ENCODE peak calls at places on chromosomes 4 and X, in eight cellular contexts. Z is brain microvascular endothelial cell, W is Peyer's patch, P is fibroblast of mammary gland, V is neural progenitor cell, B is hepatocyte, X is left ventricle myocardium inferior, M is Panc1. H is an unnamed sample.

GRCh38 chr4:92304073-92304472 is 307 bp downstream of the GRID2 start:
- DNase-seq in Z (no peak), W (no peak), P (no peak), V (peak), B (no peak), X (no peak), M (no peak), H (no peak)

GRCh38 chr4:41657561-41657960 is 91.0 kb downstream of the PHOX2B start:
- DNase-seq in Z (no peak), W (no peak), P (no peak), V (no peak), B (no peak), X (no peak), M (no peak), H (no peak)

GRCh38 chr4:158949094-158949493 is 153.8 kb upstream of the RAPGEF2 start:
- DNase-seq in Z (no peak), W (no peak), P (peak), V (no peak), B (no peak), X (no peak), M (peak), H (peak)

GRCh38 chrX:46791927-46792825 is 33.3 kb upstream of the SLC9A7 start:
- DNase-seq in Z (peak), W (peak), P (peak), V (peak), B (peak), X (no peak), M (peak), H (peak)

GRCh38 chrX:123425904-123426303 is 241.8 kb downstream of the GRIA3 start:
- DNase-seq in Z (no peak), W (no peak), P (peak), V (no peak), B (no peak), X (no peak), M (no peak), H (peak)

GRCh38 chrX:13220916-13221315 is 98.9 kb downstream of the ATXN3L start:
- DNase-seq in Z (peak), W (no peak), P (peak), V (no peak), B (peak), X (no peak), M (no peak), H (peak)

GRCh38 chr4:183996868-183997267 is 91.8 kb downstream of the STOX2 start:
- DNase-seq in Z (peak), W (no peak), P (peak), V (no peak), B (no peak), X (no peak), M (no peak), H (no peak)

GRCh38 chrX:112043997-112044396 is 38.6 kb downstream of the TRPC5 start:
- DNase-seq in Z (no peak), W (no peak), P (peak), V (peak), B (peak), X (no peak), M (peak), H (no peak)

GRCh38 chr4:1773754-1774153 is 19.3 kb upstream of the FGFR3 start:
- DNase-seq in Z (no peak), W (no peak), P (no peak), V (no peak), B (no peak), X (no peak), M (no peak), H (no peak)

GRCh38 chrX:118240359-118240758 is 105.5 kb upstream of the WDR44 start:
- DNase-seq in Z (no peak), W (no peak), P (peak), V (no peak), B (no peak), X (peak), M (no peak), H (no peak)

GRCh38 chr4:155899891-155900290 is 3.6 kb upstream of the TDO2 start:
- DNase-seq in Z (no peak), W (no peak), P (no peak), V (no peak), B (no peak), X (no peak), M (no peak), H (no peak)

GRCh38 chr4:171813195-171813955 is at the start of gene GALNTL6:
- DNase-seq in Z (no peak), W (no peak), P (no peak), V (peak), B (peak), X (no peak), M (no peak), H (peak)

GRCh38 chr4:73070072-73070385 is 513 bp upstream of the COX18 start:
- DNase-seq in Z (no peak), W (no peak), P (no peak), V (no peak), B (no peak), X (no peak), M (no peak), H (no peak)

GRCh38 chrX:148265829-148266228 is 234.6 kb upstream of the AFF2 start:
- DNase-seq in Z (no peak), W (no peak), P (no peak), V (no peak), B (no peak), X (no peak), M (no peak), H (no peak)

GRCh38 chr4:40515398-40516293 is 114.0 kb downstream of the RBM47 start:
- DNase-seq in Z (no peak), W (peak), P (peak), V (peak), B (peak), X (no peak), M (no peak), H (no peak)

GRCh38 chr4:117637347-117637746 is 396.9 kb upstream of the NDST3 start:
- DNase-seq in Z (no peak), W (no peak), P (no peak), V (no peak), B (no peak), X (no peak), M (no peak), H (no peak)

GRCh38 chr4:71188197-71188625 is 150.6 kb upstream of the SLC4A4 start:
- DNase-seq in Z (no peak), W (no peak), P (no peak), V (peak), B (no peak), X (no peak), M (no peak), H (peak)

GRCh38 chr4:76311896-76312331 is 5.4 kb downstream of the STBD1 start:
- DNase-seq in Z (no peak), W (no peak), P (no peak), V (no peak), B (peak), X (no peak), M (no peak), H (no peak)

GRCh38 chrX:22486326-22486725 is 213.6 kb downstream of the CBLL2 start:
- DNase-seq in Z (no peak), W (no peak), P (no peak), V (no peak), B (no peak), X (no peak), M (no peak), H (no peak)

GRCh38 chr4:89111833-89112563 is 665 bp downstream of the TIGD2 start:
- DNase-seq in Z (peak), W (no peak), P (peak), V (peak), B (peak), X (no peak), M (no peak), H (peak)

GRCh38 chr4:121998024-121998423 is 46.2 kb upstream of the TRPC3 start:
- DNase-seq in Z (no peak), W (no peak), P (no peak), V (peak), B (no peak), X (no peak), M (no peak), H (no peak)
- TF ChIP-seq CTCF in Z (peak), W (no peak), P (peak), V (peak), B (no peak), X (peak), M (no peak), H (no peak)

GRCh38 chrX:133928365-133928764 is 57.0 kb downstream of the GPC3 start:
- DNase-seq in Z (no peak), W (no peak), P (no peak), V (no peak), B (no peak), X (no peak), M (no peak), H (no peak)
- H3K4me3 ChIP-seq in Z (no peak), W (no peak), P (no peak), V (no peak), B (no peak), X (no peak), M (no peak), H (no peak)

GRCh38 chrX:15465347-15465746 is 27.8 kb downstream of the PIR start:
- DNase-seq in Z (no peak), W (no peak), P (peak), V (no peak), B (no peak), X (no peak), M (no peak), H (no peak)

GRCh38 chrX:15468036-15468435 is 25.1 kb downstream of the PIR start:
- DNase-seq in Z (peak), W (no peak), P (peak), V (peak), B (peak), X (no peak), M (no peak), H (peak)

GRCh38 chrX:15464704-15465103 is 28.4 kb downstream of the PIR start:
- DNase-seq in Z (no peak), W (no peak), P (peak), V (no peak), B (no peak), X (no peak), M (no peak), H (no peak)

GRCh38 chrX:15469613-15470012 is 23.5 kb downstream of the PIR start:
- DNase-seq in Z (no peak), W (no peak), P (no peak), V (no peak), B (no peak), X (no peak), M (no peak), H (no peak)

DNA sequence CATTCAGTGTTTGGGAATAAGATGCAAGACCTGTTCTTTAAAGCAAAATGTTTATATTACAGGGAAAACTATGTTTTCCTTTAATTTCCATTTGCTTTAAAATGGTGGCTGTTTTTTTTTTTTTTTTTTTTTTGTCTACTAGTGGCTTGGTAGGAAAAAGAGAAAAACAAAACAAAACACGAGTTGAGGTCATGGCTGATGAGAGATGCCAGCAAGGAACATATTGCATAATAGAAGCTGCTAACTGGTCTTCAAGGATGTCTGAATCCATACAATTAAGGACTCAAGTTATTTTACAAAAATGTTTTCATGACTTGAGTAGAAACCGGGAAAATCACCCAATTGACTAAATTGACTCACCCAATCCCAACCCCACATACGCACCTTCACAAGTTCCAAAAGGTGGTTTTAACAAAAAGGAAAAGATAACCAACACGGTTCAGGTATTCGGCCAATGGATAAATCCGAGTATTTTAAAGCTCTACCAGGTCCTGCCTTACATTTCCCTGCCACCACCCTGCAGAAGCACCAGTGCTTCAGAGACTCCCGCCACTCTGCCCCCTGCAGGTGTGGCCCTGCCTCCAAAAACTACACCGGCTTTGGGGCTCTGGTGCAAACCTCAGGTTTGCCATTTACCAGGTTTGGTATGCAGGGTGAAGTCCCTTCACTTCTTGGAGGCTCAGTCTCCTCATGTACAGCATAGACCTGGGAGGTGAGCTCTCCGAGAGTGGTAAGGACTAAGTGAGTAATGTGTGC is 27.1 kb downstream of the PIR start:
- DNase-seq in Z (no peak), W (no peak), P (peak), V (peak), B (no peak), X (no peak), M (no peak), H (no peak)
- TF ChIP-seq CTCF in Z (peak), W (no peak), P (no peak), V (peak), B (no peak), X (peak), M (no peak), H (no peak)

DNA sequence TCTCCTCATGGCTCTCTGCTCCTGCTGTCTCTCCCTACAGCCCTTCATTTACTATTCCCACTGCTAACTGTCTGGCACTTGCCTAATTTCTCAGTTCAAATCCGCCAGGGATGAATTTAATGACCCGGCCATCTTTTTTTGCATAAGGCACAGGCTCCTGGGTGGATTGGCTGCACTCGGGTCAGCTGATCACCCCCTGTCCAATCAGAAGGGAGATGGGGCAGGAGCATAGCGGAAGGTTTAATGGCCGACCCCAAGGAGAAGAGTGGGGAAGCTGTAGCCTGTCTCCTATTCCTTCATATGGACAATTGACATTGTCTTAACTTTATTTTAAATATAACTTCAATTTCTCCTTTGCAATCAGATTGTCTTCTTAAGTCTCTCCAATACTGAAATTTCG is 55.4 kb downstream of the SMIM20 start:
- DNase-seq in Z (no peak), W (no peak), P (no peak), V (no peak), B (no peak), X (no peak), M (no peak), H (no peak)
- H3K4me3 ChIP-seq in Z (no peak), W (no peak), P (no peak), V (no peak), B (no peak), X (no peak), M (no peak), H (no peak)

DNA sequence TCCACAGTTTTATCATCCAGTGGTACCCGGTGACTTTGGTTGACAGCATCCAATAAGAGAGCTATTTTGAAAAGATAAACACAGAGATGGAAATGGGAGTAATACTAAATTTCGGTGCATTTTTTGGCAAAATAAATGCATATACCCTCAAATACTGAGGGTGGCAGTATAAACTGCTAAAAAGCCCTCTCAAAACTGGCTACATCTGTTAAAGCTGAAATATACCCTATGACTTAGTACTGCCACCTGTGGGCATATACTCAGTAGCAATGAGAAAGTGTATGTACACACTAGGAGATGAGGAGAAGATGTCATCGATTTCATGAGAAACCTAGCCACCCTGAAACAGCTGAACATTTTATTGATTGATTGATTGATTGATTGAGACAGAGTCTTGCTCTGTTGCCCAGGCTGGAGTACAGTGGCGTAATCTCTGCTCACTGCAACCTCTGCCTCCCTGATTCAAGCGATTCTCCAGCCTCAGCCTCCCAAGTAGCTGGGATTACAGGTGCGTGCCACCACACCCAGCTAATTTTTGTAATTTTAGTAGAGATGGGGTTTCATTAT is 12.2 kb upstream of the TMEM128 start:
- DNase-seq in Z (peak), W (no peak), P (peak), V (no peak), B (no peak), X (no peak), M (no peak), H (peak)
- TF ChIP-seq CTCF in Z (peak), W (peak), P (peak), V (peak), B (peak), X (no peak), M (no peak), H (peak)

DNA sequence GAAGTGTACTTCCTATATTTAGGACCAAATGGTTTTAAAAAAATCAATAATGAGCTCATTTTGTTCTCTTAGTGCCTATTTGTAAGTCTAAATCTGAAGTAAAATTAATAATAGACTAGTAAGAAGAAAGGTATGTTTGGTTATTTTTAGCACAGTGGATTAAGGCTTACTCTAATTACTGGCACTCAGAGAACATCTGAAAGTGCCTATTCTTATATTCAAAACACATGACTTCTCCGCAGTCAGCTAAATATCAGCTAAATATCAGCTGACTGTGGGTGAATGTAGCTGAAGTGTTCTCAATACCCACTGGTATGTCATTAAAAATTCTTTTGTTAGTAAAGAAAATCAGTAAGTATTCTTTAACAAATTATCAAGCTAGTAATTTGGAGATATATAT is 6.0 kb downstream of the AP1S2 start:
- DNase-seq in Z (no peak), W (no peak), P (peak), V (no peak), B (no peak), X (no peak), M (no peak), H (no peak)
- H3K4me3 ChIP-seq in Z (no peak), W (no peak), P (no peak), V (peak), B (no peak), X (peak), M (no peak), H (no peak)

DNA sequence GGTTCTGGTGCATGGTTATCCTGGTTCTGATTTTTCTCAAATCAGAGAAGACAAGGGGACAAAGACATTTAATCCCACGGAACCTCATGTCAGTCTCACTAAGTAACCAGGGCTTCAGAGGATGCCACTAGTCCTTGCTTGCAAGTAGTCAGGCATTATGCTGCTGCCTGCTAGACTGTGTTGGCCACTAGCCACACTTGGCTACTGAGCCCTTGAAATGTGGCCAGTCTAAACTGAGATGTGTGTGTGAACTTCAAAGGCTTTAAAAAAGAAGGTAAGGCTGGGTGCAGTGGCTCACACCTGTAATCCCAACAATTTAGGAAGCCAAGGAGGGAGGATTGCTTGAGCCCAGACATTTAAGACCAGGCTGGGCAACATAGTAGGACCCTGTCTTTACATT is 48.6 kb upstream of the IGFBP7 start:
- DNase-seq in Z (no peak), W (no peak), P (no peak), V (no peak), B (no peak), X (no peak), M (no peak), H (peak)
- TF ChIP-seq CTCF in Z (no peak), W (no peak), P (no peak), V (no peak), B (no peak), X (no peak), M (no peak), H (no peak)

GRCh38 chrX:54045563-54046228 is 1.4 kb upstream of the PHF8 start:
- DNase-seq in Z (no peak), W (no peak), P (no peak), V (peak), B (no peak), X (no peak), M (no peak), H (no peak)
- H3K4me3 ChIP-seq in Z (no peak), W (no peak), P (no peak), V (no peak), B (peak), X (no peak), M (no peak), H (no peak)